ENCODE peak calls at places on chromosome 14, in five cellular contexts. U is NCI-H2081; Q is effector memory CD4-positive, alpha-beta T cell; E is cardiac fibroblast; W is HS-5. F is an unnamed sample.
A peak's percentile ranks its signal among the peaks of the same experiment; 100 is the strongest.

GRCh38 chr14:103003850-103004249 is 53.5 kb downstream of the CDC42BPB start:
- DNase-seq in E (no peak), U (no peak), W (no peak), Q (no peak), F (no peak)

GRCh38 chr14:93100098-93100497 is 15.6 kb downstream of the ITPK1 start:
- DNase-seq in W (no peak), Q (no peak), E (no peak), U (no peak), F (no peak)

GRCh38 chr14:94572637-94573303 is 8.5 kb upstream of the SERPINA5 start:
- DNase-seq in W (no peak), E (no peak), U (no peak), Q (no peak), F (no peak)

GRCh38 chr14:58805605-58806358 is 168.0 kb downstream of the DACT1 start:
- DNase-seq in U (peak; percentile 91), Q (no peak), W (no peak), E (peak; percentile 51), F (no peak)

GRCh38 chr14:54622189-54622958 is 55.4 kb downstream of the SAMD4A start:
- DNase-seq in U (no peak), W (no peak), E (no peak), Q (no peak), F (no peak)

GRCh38 chr14:105409379-105409778 is 10.2 kb upstream of the MTA1 start:
- DNase-seq in U (no peak), E (no peak), W (no peak), Q (no peak), F (no peak)

GRCh38 chr14:20617138-20618003 is 24.1 kb downstream of the OR6S1 start:
- DNase-seq in Q (no peak), E (no peak), W (no peak), U (no peak), F (no peak)

GRCh38 chr14:92470215-92470614 is 43.4 kb upstream of the RIN3 start:
- DNase-seq in E (peak; percentile 56), U (no peak), Q (no peak), W (peak; percentile 86), F (no peak)

GRCh38 chr14:71523630-71524320 is 408.5 kb upstream of the RGS6 start:
- DNase-seq in E (no peak), Q (no peak), U (no peak), W (no peak), F (no peak)

GRCh38 chr14:65745396-65746190 is 333.1 kb downstream of the FUT8 start:
- DNase-seq in W (no peak), U (no peak), Q (no peak), E (no peak), F (no peak)

GRCh38 chr14:24436355-24437019 is 6.1 kb downstream of the SDR39U1 start:
- DNase-seq in W (peak; percentile 48), Q (peak; percentile 39), U (peak; percentile 68), E (peak; percentile 91), F (peak; percentile 45)

GRCh38 chr14:105411017-105411941 is 8.3 kb upstream of the MTA1 start:
- DNase-seq in W (no peak), Q (no peak), U (peak; percentile 52), E (peak; percentile 31), F (peak; percentile 67)

GRCh38 chr14:95876769-95877490 is at the start of gene TUNAR:
- DNase-seq in W (no peak), Q (no peak), E (peak; percentile 20), U (no peak), F (no peak)